ENCODE peak calls at places on chromosome 7, in eight cellular contexts. W, F, Q, N, T, H, E and S are unnamed samples.

GRCh38 chr7:124635416-124635815 is 130.2 kb downstream of the GPR37 start:
- DNase-seq in W (no peak), H (no peak), Q (no peak), F (peak; percentile 11), N (no peak), T (no peak), E (no peak), S (no peak)

GRCh38 chr7:27107391-27107900 is 5.0 kb upstream of the HOXA2 start:
- DNase-seq in N (no peak), T (no peak), H (no peak), F (no peak), W (no peak), E (peak; percentile 23), Q (peak; percentile 41), S (no peak)

GRCh38 chr7:135936497-135937217 is 40.5 kb downstream of the MTPN start:
- DNase-seq in W (no peak), Q (no peak), H (no peak), T (no peak), F (no peak), E (no peak), N (no peak), S (no peak)

GRCh38 chr7:141660259-141660658 is 41.7 kb downstream of the DENND11 start:
- DNase-seq in E (no peak), Q (no peak), N (no peak), F (no peak), H (no peak), T (no peak), W (no peak), S (no peak)

GRCh38 chr7:3244241-3244814 is 56.7 kb upstream of the SDK1 start:
- DNase-seq in W (no peak), T (no peak), F (no peak), E (no peak), N (no peak), H (no peak), Q (no peak), S (no peak)

GRCh38 chr7:78543976-78544375 is 745.4 kb downstream of the PHTF2 start:
- DNase-seq in E (no peak), H (no peak), Q (no peak), W (no peak), N (no peak), T (no peak), F (no peak), S (no peak)

GRCh38 chr7:83452256-83452655 is 196.7 kb downstream of the SEMA3E start:
- DNase-seq in Q (no peak), F (no peak), N (no peak), W (no peak), T (no peak), H (no peak), E (no peak), S (no peak)

GRCh38 chr7:8418627-8419245 is 14.7 kb upstream of the NXPH1 start:
- DNase-seq in F (peak; percentile 81), H (peak; percentile 65), E (peak; percentile 61), Q (peak; percentile 31), N (peak; percentile 59), T (no peak), W (no peak), S (peak; percentile 23)

GRCh38 chr7:142329062-142329788 is 71.4 kb upstream of the PRSS58 start:
- DNase-seq in H (no peak), T (no peak), W (no peak), N (no peak), Q (no peak), E (no peak), F (no peak), S (no peak)

DNA sequence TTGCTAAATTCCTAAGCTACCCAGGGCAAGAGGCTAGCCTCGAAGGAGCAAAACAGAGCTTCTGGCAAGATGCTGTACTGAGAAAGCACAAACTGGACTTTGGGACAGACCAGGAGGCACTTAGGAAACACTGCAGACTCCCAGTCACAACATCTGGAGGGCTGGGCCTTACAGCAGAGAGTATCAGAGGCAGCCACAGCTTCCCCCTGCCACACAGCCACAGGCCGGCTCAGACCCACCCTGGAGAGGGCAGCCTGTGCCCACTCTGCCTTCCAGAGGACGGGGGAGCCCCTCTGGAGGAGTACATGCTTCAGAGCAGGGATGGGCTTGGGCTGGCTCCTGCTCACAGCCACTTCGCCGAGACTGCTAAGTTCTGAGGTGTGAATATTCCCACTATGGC is 17.4 kb downstream of the ESYT2 start:
- DNase-seq in F (no peak), Q (no peak), H (no peak), E (no peak), N (no peak), W (no peak), T (no peak), S (no peak)
- H3K4me1 ChIP-seq in F (peaks cover 12% of the 10 kb centered on the region), Q (peaks cover 30% of the 10 kb centered on the region), H (peaks cover 28% of the 10 kb centered on the region), E (peaks cover 29% of the 10 kb centered on the region), N (no peaks in the 10 kb centered on the region), W (peaks cover 56% of the 10 kb centered on the region), T (no peaks in the 10 kb centered on the region), S (peaks cover 86% of the 10 kb centered on the region)

DNA sequence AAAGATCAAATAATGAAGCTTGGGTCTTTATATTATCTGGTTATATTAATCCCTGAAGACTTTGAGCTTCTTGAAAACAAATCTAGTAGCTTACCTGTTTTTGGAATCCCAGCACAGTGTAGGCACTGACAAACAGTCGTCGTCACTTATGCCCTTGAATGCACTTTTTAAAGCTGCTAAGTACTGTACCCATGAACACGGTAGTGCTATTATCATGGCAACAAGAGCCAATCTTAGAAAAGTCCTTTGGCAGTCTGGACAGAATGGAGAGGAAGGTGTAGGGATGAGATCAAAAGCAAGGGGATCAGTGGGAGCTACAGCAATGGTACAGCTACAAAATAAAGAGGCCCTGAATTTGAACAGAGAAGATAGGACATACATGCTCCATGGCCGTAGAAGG is 9.4 kb downstream of the SLC25A13 start:
- DNase-seq in F (no peak), W (no peak), N (no peak), T (no peak), H (no peak), Q (no peak), E (no peak), S (no peak)
- H3K4me1 ChIP-seq in F (no peaks in the 10 kb centered on the region), W (peaks cover 48% of the 10 kb centered on the region), N (peaks cover 2% of the 10 kb centered on the region), T (peaks cover 4% of the 10 kb centered on the region), H (no peaks in the 10 kb centered on the region), Q (peaks cover 28% of the 10 kb centered on the region), E (peaks cover 38% of the 10 kb centered on the region), S (no peaks in the 10 kb centered on the region)

DNA sequence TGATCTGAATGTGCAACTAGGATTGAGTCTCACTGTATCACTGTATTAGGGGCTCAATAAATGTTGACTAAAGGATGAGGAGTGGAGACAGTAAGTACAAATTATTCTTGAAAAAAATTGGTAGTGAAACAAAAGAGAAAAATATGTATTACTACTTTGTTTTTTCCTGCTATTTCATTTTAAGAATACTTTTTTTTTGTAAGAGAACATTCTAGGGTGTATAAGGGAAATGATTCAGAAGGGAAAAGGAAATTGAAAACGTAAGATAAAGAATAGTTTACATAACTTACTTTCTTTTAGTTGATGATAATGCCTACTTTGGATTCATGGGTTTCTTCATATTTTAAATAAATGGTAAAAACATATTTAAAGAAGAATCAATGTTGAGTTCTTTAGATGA is 9.6 kb downstream of the CAPZA2 start:
- DNase-seq in T (no peak), Q (no peak), H (no peak), N (no peak), F (no peak), W (no peak), E (no peak), S (no peak)
- H3K4me1 ChIP-seq in T (peaks cover 7% of the 10 kb centered on the region), Q (peaks cover 38% of the 10 kb centered on the region), H (no peaks in the 10 kb centered on the region), N (no peaks in the 10 kb centered on the region), F (no peaks in the 10 kb centered on the region), W (peaks cover 45% of the 10 kb centered on the region), E (peaks cover 16% of the 10 kb centered on the region), S (peaks cover 62% of the 10 kb centered on the region)

GRCh38 chr7:47479821-47480575 is 101.9 kb downstream of the TNS3 start:
- DNase-seq in F (peak; percentile 64), W (no peak), T (no peak), Q (peak; percentile 48), N (no peak), E (no peak), H (peak; percentile 57), S (no peak)

GRCh38 chr7:47482013-47482761 is 99.7 kb downstream of the TNS3 start:
- DNase-seq in E (peak; percentile 87), T (peak; percentile 50), W (no peak), F (no peak), N (no peak), H (no peak), Q (no peak), S (no peak)

GRCh38 chr7:47483604-47484273 is 98.2 kb downstream of the TNS3 start:
- DNase-seq in W (no peak), F (no peak), T (no peak), H (peak; percentile 52), E (no peak), Q (no peak), N (no peak), S (no peak)

GRCh38 chr7:47480576-47481538 is 101.1 kb downstream of the TNS3 start:
- DNase-seq in W (no peak), E (no peak), F (peak; percentile 92), N (no peak), Q (peak; percentile 33), T (no peak), H (no peak), S (no peak)

GRCh38 chr7:47481656-47482012 is 100.3 kb downstream of the TNS3 start:
- DNase-seq in W (no peak), Q (no peak), N (no peak), E (no peak), F (no peak), H (no peak), T (no peak), S (no peak)
- H3K4me1 ChIP-seq in W (peaks cover 44% of the 10 kb centered on the region), Q (peaks cover 50% of the 10 kb centered on the region), N (peaks cover 20% of the 10 kb centered on the region), E (peaks cover 42% of the 10 kb centered on the region), F (peaks cover 27% of the 10 kb centered on the region), H (peaks cover 33% of the 10 kb centered on the region), T (no peaks in the 10 kb centered on the region), S (no peaks in the 10 kb centered on the region)

GRCh38 chr7:100677308-100678095 is 4.0 kb downstream of the GNB2 start:
- DNase-seq in N (no peak), W (no peak), T (no peak), F (no peak), Q (peak; percentile 8), H (no peak), E (peak; percentile 30), S (no peak)
- H3K4me1 ChIP-seq in N (peaks cover 3% of the 10 kb centered on the region), W (peaks cover 55% of the 10 kb centered on the region), T (no peaks in the 10 kb centered on the region), F (peaks cover 23% of the 10 kb centered on the region), Q (peaks cover 4% of the 10 kb centered on the region), H (peaks cover 9% of the 10 kb centered on the region), E (peaks cover 10% of the 10 kb centered on the region), S (peaks cover 41% of the 10 kb centered on the region)

GRCh38 chr7:98701372-98701771 is 84.3 kb downstream of the NPTX2 start:
- DNase-seq in T (no peak), H (peak; percentile 60), Q (no peak), N (no peak), E (no peak), F (no peak), W (no peak), S (no peak)
- H3K4me1 ChIP-seq in T (no peaks in the 10 kb centered on the region), H (peaks cover 61% of the 10 kb centered on the region), Q (no peaks in the 10 kb centered on the region), N (no peaks in the 10 kb centered on the region), E (no peaks in the 10 kb centered on the region), F (peaks cover 2% of the 10 kb centered on the region), W (no peaks in the 10 kb centered on the region), S (no peaks in the 10 kb centered on the region)